ENCODE peak calls at places on chromosomes 11 and 22, in six cellular contexts. D is HCT116, E is GM23338, F is MM.1S, T is neural progenitor cell, C is PC-3. W is an unnamed sample.

GRCh38 chr11:76164081-76164480 is 42.2 kb downstream of the WNT11 start:
- DNase-seq in F (no peak), C (no peak), T (no peak), E (no peak), D (no peak), W (no peak)

GRCh38 chr11:75520688-75521087 is 5.1 kb downstream of the GDPD5 start:
- DNase-seq in F (no peak), C (no peak), T (no peak), E (no peak), D (no peak), W (no peak)

GRCh38 chr11:9276571-9276970 is 11.4 kb upstream of the DENND5A start:
- DNase-seq in E (no peak), F (no peak), C (peak), T (no peak), D (no peak), W (no peak)

GRCh38 chr22:17492247-17492646 is 71.1 kb upstream of the SLC25A18 start:
- DNase-seq in D (no peak), F (no peak), E (no peak), T (no peak), C (no peak), W (no peak)

GRCh38 chr11:19110290-19110689 is 6.7 kb upstream of the ZDHHC13 start:
- DNase-seq in T (peak), D (no peak), C (no peak), F (no peak), E (no peak), W (no peak)

GRCh38 chr22:32348031-32348611 is 9.5 kb upstream of the RFPL3 start:
- DNase-seq in E (no peak), T (no peak), C (no peak), F (no peak), D (no peak), W (no peak)

GRCh38 chr11:110000045-110000502 is 93.1 kb upstream of the ZC3H12C start:
- DNase-seq in C (peak), E (no peak), D (peak), F (no peak), T (no peak), W (peak)

GRCh38 chr11:134069426-134069921 is 602 bp downstream of the JAM3 start:
- DNase-seq in E (peak), D (no peak), T (peak), C (no peak), F (no peak), W (peak)

GRCh38 chr11:118892964-118893363 is 9.3 kb downstream of the CXCR5 start:
- DNase-seq in F (no peak), D (no peak), C (no peak), T (no peak), E (no peak), W (no peak)

GRCh38 chr11:60835472-60835871 is 6.4 kb upstream of the CCDC86 start:
- DNase-seq in T (no peak), E (no peak), D (no peak), C (peak), F (no peak), W (no peak)

GRCh38 chr11:132453411-132453810 is 1078.9 kb downstream of the OPCML start:
- DNase-seq in C (no peak), E (no peak), D (no peak), T (no peak), F (no peak), W (no peak)

GRCh38 chr11:128157423-128158298 is 429.7 kb downstream of the ETS1 start:
- DNase-seq in T (peak), E (peak), D (peak), C (peak), F (peak), W (peak)

GRCh38 chr11:110200241-110200640 is 96.2 kb downstream of the RDX start:
- DNase-seq in D (no peak), T (no peak), F (no peak), E (peak), C (peak), W (no peak)

GRCh38 chr11:12853652-12854296 is 155.3 kb upstream of the RASSF10 start:
- DNase-seq in F (no peak), C (no peak), E (no peak), T (no peak), D (no peak), W (peak)

GRCh38 chr11:62687508-62688396 is 1.6 kb downstream of the LRRN4CL start:
- DNase-seq in D (no peak), E (peak), T (no peak), F (no peak), C (no peak), W (no peak)

GRCh38 chr11:78109011-78109685 is 29.5 kb upstream of the NDUFC2 start:
- DNase-seq in D (no peak), E (no peak), C (no peak), F (no peak), T (peak), W (no peak)

GRCh38 chr22:17137861-17138425 is 16.8 kb upstream of the TMEM121B start:
- DNase-seq in D (no peak), E (no peak), C (no peak), F (no peak), T (no peak), W (no peak)

GRCh38 chr11:59206635-59207034 is 6.1 kb downstream of the MPEG1 start:
- DNase-seq in C (peak), D (peak), E (peak), F (peak), T (peak), W (peak)

GRCh38 chr11:88301478-88302140 is 35.9 kb downstream of the CTSC start:
- DNase-seq in T (no peak), E (no peak), D (no peak), F (no peak), C (no peak), W (peak)

GRCh38 chr11:134725939-134726639 is 314.0 kb upstream of the B3GAT1 start:
- DNase-seq in E (peak), C (peak), T (peak), D (peak), F (no peak), W (peak)

GRCh38 chr22:44455151-44455962 is 42.7 kb downstream of the RTL6 start:
- DNase-seq in E (no peak), D (no peak), C (peak), F (peak), T (no peak), W (no peak)

GRCh38 chr11:19633276-19633675 is 79.4 kb upstream of the NAV2 start:
- DNase-seq in T (no peak), D (no peak), F (no peak), C (no peak), E (peak), W (no peak)

GRCh38 chr11:19873730-19874129 is 161.1 kb downstream of the NAV2 start:
- DNase-seq in D (no peak), C (no peak), E (peak), T (peak), F (no peak), W (no peak)

GRCh38 chr11:69504127-69504526 is 22.7 kb downstream of the LINC01488 start:
- DNase-seq in C (no peak), E (no peak), F (no peak), D (no peak), T (no peak), W (no peak)

GRCh38 chr11:91730071-91730470 is 494.5 kb upstream of the FAT3 start:
- DNase-seq in F (no peak), D (no peak), T (peak), E (no peak), C (no peak), W (peak)

GRCh38 chr22:18970180-18970947 is 34.3 kb upstream of the PRODH start:
- DNase-seq in T (peak), E (peak), D (no peak), C (no peak), F (no peak), W (peak)
- TF ChIP-seq EZH2 in T (no peak), E (no peak), D (no peak), C (no peak), F (no peak), W (no peak)

DNA sequence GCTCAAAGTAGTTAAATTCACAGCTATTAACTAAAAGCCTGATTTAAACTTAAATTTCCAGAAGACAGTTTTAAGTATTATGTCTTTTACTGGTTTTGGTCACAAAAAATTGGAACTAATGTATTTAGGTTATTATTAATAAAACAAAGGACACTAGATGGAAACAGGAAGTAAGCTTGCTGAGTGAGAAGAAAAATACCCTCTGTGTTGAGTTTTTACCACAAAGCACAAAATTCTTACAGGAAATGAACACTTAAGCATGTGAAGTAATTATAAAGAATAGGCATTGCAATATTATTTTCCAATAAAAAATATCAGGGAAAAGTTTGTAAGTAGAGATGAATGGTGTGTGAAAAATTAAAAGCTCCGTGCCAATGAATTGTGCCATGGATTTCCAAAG is 46.3 kb downstream of the PIK3C2A start:
- DNase-seq in D (no peak), E (no peak), T (no peak), F (peak), C (no peak), W (no peak)
- TF ChIP-seq CTCF in D (no peak), E (no peak), T (no peak), F (no peak), C (no peak), W (no peak)

DNA sequence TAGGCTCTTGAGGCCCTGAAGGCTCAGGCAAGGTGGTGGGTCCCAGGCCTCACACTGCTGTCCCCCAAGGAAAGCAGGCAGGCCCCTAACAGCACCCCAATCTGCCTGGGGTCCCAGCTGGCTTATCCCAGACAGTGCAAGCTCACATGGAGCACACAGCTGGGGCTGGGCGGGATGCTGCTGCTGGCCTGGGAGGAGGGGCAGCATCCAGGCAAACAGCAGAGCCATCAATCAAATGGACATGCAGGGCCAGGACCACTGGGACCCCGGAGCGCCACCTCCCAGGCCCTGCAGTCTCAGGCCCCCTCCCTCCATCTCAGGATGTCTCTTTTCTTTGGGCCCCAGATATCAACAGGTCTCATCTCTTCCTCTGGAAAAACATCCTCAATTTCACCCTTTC is 140.3 kb downstream of the BRD1 start:
- DNase-seq in D (no peak), T (no peak), C (no peak), F (no peak), E (no peak), W (no peak)
- TF ChIP-seq EZH2phosphoT487 in D (no peak), T (no peak), C (no peak), F (no peak), E (no peak), W (no peak)

DNA sequence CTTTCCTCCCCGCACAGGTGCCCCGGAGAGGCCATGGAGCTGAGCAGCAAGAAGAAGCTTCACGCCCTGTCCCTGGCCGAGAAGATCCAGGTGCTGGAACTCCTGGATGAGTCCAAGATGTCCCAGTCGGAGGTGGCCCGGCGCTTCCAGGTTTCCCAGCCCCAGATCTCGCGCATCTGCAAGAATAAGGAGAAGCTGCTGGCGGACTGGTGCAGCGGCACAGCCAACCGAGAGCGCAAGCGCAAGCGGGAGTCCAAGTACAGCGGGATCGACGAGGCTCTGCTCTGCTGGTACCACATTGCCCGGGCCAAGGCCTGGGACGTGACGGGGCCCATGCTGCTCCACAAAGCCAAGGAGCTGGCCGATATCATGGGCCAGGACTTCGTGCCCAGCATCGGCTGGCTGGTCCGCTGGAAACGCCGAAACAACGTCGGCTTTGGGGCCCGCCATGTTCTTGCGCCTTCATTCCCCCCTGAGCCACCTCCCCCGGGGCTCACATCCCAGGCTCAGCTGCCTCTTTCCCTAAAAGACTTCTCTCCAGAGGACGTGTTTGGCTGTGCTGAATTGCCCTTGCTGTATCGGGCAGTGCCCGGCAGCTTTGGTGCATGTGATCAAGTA is 1.3 kb downstream of the TIGD3 start:
- DNase-seq in C (no peak), D (no peak), T (peak), F (no peak), E (peak), W (no peak)
- TF ChIP-seq EZH2 in C (no peak), D (no peak), T (peak), F (no peak), E (peak), W (no peak)

GRCh38 chr11:32385998-32386397 is 49.3 kb downstream of the WT1 start:
- DNase-seq in T (peak), C (peak), E (peak), F (peak), D (peak), W (peak)
- TF ChIP-seq CTCF in T (peak), C (peak), E (peak), F (peak), D (peak), W (peak)

GRCh38 chr22:50674127-50674493 is 1.5 kb downstream of the SHANK3 start:
- DNase-seq in T (peak), E (peak), C (no peak), D (no peak), F (no peak), W (peak)
- TF ChIP-seq EZH2phosphoT487 in T (no peak), E (no peak), C (no peak), D (no peak), F (no peak), W (no peak)

GRCh38 chr22:20965104-20965887 is 1.8 kb upstream of the AIFM3 start:
- DNase-seq in T (peak), E (no peak), C (no peak), F (no peak), D (no peak), W (no peak)
- TF ChIP-seq EZH2 in T (peak), E (peak), C (no peak), F (no peak), D (no peak), W (no peak)

DNA sequence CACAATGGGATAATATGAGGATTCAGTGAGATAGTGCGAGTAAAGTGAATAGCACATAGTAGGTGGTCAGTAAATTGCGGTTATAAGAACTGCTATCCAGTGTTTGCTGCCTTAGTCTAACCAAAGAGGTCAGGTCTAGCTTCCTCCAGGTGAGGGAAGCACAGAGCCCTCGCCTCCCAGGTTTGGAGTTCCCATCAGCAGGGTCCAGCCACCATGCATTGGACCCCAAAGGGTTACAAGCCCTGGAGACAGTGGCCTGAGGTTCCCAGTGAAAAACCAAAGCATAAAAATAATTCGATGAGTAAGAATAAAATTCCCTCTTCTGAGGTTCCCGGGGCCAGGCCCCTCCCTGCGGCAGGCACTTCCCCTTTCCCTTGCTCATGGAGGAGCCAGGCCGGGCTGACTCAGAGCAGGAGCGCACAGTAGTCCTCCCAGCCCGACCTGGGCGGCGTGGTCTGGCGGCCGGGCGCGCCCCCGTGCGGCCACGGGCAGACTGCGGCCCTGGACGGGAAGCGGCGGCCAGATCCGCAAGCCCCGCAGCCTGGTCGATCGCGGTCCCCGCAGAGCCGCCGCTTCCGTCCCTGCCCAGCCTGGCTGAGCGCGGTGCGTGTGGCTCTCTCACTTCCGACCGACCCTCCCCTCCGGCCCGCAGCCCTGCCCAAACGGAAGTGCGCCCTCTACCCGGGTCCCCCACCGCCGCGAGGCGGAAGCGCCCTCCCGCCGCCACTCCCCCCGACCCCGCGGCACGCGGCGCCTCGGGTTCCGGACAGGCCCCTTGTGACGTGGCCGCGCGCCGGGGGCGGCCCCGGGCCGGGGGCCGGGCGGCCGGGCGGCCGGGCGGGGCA is at the start of gene SLC39A13:
- DNase-seq in E (peak), D (peak), C (peak), F (peak), T (peak), W (peak)
- TF ChIP-seq CTCF in E (peak), D (peak), C (peak), F (peak), T (peak), W (peak)

W was measured in hepatocyte.